ENCODE peak calls at places on chromosomes 16 and 17, in six cellular contexts. F is neural crest cell, C is pancreas, T is heart right ventricle, P is mesothelial cell of epicardium, Z is HCT116. I is an unnamed sample.

GRCh38 chr17:64411999-64412771 is 21.5 kb upstream of the PECAM1 start:
- DNase-seq in T (peak; percentile 73), Z (no peak), F (peak; percentile 19), P (no peak), C (no peak), I (peak; percentile 54)

GRCh38 chr16:71840052-71840451 is 5.7 kb upstream of the ATXN1L start:
- DNase-seq in Z (no peak), C (no peak), F (no peak), P (no peak), T (no peak), I (no peak)

GRCh38 chr16:64459821-64460220 is 662.0 kb downstream of the CDH11 start:
- DNase-seq in C (no peak), F (no peak), P (no peak), T (peak; percentile 15), Z (no peak), I (no peak)

GRCh38 chr17:49035470-49036269 is 38.5 kb downstream of the IGF2BP1 start:
- DNase-seq in T (peak; percentile 13), C (peak; percentile 62), P (peak; percentile 66), F (peak; percentile 61), Z (peak; percentile 82), I (no peak)

GRCh38 chr17:38418693-38419507 is 9.4 kb upstream of the ARHGAP23 start:
- DNase-seq in T (no peak), F (no peak), P (no peak), C (no peak), Z (no peak), I (peak; percentile 78)

GRCh38 chr16:22373662-22374310 is 633 bp downstream of the CDR2 start:
- DNase-seq in Z (no peak), C (peak; percentile 83), T (peak; percentile 26), P (peak; percentile 66), F (peak; percentile 7), I (no peak)

GRCh38 chr17:38761612-38762011 is 9.1 kb downstream of the PSMB3 start:
- DNase-seq in F (peak; percentile 36), Z (peak; percentile 34), P (no peak), T (no peak), C (no peak), I (no peak)

GRCh38 chr17:19288453-19288852 is 51.3 kb downstream of the EPN2 start:
- DNase-seq in Z (no peak), C (no peak), P (no peak), T (no peak), F (no peak), I (no peak)

GRCh38 chr17:3852561-3852960 is 6.5 kb upstream of the NCBP3 start:
- DNase-seq in P (no peak), T (no peak), Z (no peak), F (no peak), C (peak; percentile 29), I (no peak)

GRCh38 chr17:10297691-10298090 is 75.1 kb downstream of the MYH13 start:
- DNase-seq in Z (no peak), C (no peak), P (no peak), T (no peak), F (no peak), I (no peak)

GRCh38 chr17:10290046-10290445 is 82.8 kb downstream of the MYH13 start:
- DNase-seq in Z (no peak), F (no peak), T (peak; percentile 37), P (no peak), C (no peak), I (no peak)

GRCh38 chr17:10294162-10294561 is 78.6 kb downstream of the MYH13 start:
- DNase-seq in Z (no peak), F (no peak), P (no peak), T (no peak), C (no peak), I (no peak)

GRCh38 chr17:10292057-10292931 is 80.5 kb downstream of the MYH13 start:
- DNase-seq in T (peak; percentile 51), P (no peak), Z (peak; percentile 75), C (no peak), F (no peak), I (no peak)

GRCh38 chr17:10295728-10296343 is 77.0 kb downstream of the MYH13 start:
- DNase-seq in Z (peak; percentile 65), C (no peak), F (peak; percentile 60), P (peak; percentile 60), T (peak; percentile 40), I (no peak)
- TF ChIP-seq CTCF in Z (peak; percentile 80), C (peak; percentile 22), F (peak; percentile 82), P (peak; percentile 70), T (peak; percentile 58), I (peak; percentile 59)

GRCh38 chr17:35655303-35655702 is 68.2 kb downstream of the AP2B1 start:
- DNase-seq in C (no peak), P (no peak), T (no peak), Z (no peak), F (no peak), I (no peak)

GRCh38 chr17:35651467-35651866 is 64.3 kb downstream of the AP2B1 start:
- DNase-seq in P (no peak), Z (no peak), F (no peak), T (no peak), C (no peak), I (no peak)

DNA sequence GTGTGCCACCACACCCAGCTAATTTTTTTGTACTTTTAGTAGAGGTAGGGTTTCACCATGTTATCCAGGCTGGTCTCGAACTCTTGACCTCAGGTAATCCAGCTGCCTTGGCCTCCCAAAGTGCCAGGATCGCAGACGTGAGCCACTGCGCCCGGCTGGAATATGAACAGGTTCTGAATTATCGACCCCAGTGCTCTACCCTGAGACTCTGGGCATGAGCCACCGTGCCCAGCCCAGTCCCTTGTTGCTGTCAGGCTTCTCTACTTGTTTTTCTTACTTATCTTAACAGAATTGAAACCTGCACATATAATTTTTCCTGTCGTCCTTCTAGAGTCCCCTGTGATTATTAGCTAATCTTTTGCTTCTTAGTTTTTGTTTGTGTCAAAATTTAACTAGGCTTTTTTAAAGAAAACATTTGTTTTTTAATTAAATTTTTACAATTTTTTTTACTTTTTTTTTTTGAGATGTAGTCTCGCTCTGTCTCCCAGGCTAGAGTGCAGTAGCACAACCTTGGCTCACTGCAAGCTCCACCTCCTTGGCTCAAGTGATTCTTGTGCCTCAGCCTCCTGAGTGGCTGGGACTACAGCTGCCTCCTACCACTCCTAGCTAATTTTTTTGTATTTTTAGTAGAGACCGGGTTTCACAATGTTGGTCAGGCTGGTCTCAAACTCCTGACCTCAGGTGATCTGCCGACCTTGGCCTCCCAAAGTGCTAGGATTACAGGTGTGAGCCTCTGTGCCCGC is 66.7 kb downstream of the AP2B1 start:
- DNase-seq in Z (no peak), T (no peak), P (no peak), C (no peak), F (no peak), I (no peak)
- TF ChIP-seq CTCF in Z (no peak), T (no peak), P (no peak), C (no peak), F (no peak), I (no peak)

GRCh38 chr17:73359987-73360410 is 48.2 kb upstream of the CDC42EP4 start:
- DNase-seq in P (no peak), T (no peak), C (peak; percentile 86), Z (peak; percentile 59), F (no peak), I (no peak)
- TF ChIP-seq CTCF in P (no peak), T (no peak), C (no peak), Z (peak; percentile 53), F (no peak), I (no peak)

DNA sequence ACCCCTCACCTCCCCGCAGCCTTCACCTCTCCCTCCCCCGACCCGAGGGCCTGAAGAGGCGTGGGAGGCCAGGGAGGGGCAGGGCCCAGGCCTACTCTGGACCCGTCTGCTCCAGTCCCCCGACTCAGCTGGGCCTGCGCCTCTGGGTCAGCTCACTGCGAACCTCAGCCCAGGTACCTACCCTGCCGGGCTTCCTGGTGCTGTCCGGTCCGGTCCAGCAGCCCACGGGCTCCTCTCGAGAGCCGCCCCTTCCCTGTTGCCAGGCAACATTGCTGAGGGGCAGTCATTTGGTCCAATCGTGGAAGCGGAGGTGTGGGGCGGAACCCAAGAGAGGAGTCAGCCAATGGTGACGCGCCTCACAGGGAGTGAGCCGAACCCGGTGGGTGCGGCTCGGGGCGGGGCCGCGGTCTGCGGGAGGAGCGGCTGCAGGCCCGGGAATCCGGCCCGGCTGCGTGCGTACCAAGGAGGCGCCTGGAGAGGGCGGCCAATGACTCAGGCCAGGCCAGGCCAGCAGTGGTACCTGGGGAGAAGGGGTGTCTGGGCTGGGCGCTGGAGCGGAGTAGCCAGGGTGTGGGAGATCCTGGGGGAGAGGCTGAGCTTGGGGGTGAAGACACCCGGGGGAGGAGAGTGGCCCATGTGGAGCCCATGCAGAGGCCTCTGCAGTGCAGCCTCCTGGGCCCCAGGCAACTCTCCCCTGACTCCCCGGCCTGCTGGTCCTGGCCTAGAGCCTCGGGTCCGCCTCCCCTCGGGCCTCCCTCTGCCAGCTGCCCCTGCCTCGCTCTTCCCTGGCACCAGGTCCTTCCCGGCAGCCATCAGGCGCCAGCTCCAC is at the start of gene MEAK7:
- DNase-seq in F (peak; percentile 98), P (peak; percentile 99), C (peak; percentile 99), Z (peak; percentile 98), T (peak; percentile 99), I (peak; percentile 80)
- TF ChIP-seq CTCF in F (no peak), P (no peak), C (no peak), Z (no peak), T (no peak), I (no peak)

DNA sequence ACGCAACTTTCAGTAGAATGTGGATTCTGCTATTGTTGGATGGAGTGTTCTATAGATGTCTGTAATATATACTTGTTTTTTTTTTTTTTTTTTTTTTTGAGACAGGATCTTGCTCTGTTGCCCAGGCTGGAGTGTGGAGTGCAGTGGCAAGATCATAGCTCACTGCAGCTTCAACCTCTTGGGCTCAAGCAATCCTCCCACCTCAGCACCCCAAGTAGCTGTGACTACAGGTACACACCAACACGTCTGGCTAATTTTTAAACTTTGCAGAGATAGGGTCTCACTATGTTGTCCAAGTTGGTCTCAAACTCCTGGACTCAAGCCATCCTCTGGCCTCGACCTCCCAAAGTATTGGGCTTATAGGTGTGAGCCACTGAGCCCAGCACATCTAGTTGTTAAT is 27.2 kb upstream of the CCL22 start:
- DNase-seq in P (no peak), Z (no peak), F (no peak), T (no peak), C (no peak), I (no peak)
- TF ChIP-seq CTCF in P (no peak), Z (no peak), F (no peak), T (no peak), C (no peak), I (no peak)

DNA sequence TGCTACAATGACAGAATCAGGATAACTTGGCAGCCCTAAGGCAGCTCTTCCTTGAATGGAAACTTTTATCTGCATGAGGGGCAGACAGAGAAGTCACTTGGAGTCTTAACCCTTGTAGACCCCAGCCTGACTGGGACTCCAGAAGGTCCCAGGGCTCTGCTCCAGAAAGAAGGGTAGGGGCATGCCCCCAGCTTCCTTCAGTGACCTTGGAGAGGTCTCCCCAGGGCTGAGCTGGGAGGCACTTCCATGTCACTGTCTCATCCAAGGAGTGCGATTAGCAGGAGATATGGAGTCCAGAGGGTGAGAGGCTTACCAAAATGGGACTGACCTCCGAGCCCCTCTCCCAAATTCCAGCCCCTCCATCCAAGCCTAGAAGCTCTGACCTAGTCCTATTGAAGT is 3.4 kb upstream of the NLRC5 start:
- DNase-seq in P (no peak), T (no peak), F (no peak), Z (no peak), C (no peak), I (no peak)
- TF ChIP-seq CTCF in P (no peak), T (no peak), F (no peak), Z (no peak), C (no peak), I (no peak)